ENCODE peak calls at places on chromosomes 7 and 10, in eight cellular contexts. H is GM10248; W is HepG2; P is hippocampal formation; V is central memory CD4-positive, alpha-beta T cell; S is NCI-H1092 treated with DMSO at 0.1 percent for 48 hours; E is GM12865; T is HEK293T. Y is an unnamed sample.

GRCh38 chr10:98357208-98357836 is 57.7 kb downstream of the PYROXD2 start:
- DNase-seq in P (no peak), S (peak), W (no peak), V (no peak), T (no peak), E (no peak), H (no peak), Y (no peak)

GRCh38 chr10:102381983-102382382 is 13.5 kb upstream of the NFKB2 start:
- DNase-seq in E (no peak), V (no peak), S (no peak), T (no peak), P (no peak), W (no peak), H (no peak), Y (no peak)

GRCh38 chr10:110530131-110530831 is 32.6 kb downstream of the DUSP5 start:
- DNase-seq in E (no peak), W (peak), S (no peak), H (no peak), P (no peak), V (no peak), T (peak), Y (peak)

GRCh38 chr7:7496326-7496725 is 39.3 kb downstream of the COL28A1 start:
- DNase-seq in V (no peak), P (no peak), E (no peak), T (no peak), S (no peak), H (no peak), W (no peak), Y (no peak)

GRCh38 chr10:37712489-37713131 is 144.8 kb downstream of the ZNF248 start:
- DNase-seq in E (no peak), V (no peak), T (no peak), W (no peak), P (no peak), S (no peak), H (no peak), Y (no peak)

GRCh38 chr7:127287133-127287532 is 34.4 kb upstream of the GRM8 start:
- DNase-seq in W (no peak), H (no peak), S (no peak), T (no peak), P (no peak), V (no peak), E (no peak), Y (no peak)

GRCh38 chr10:84659027-84659426 is 330.6 kb downstream of the CCSER2 start:
- DNase-seq in T (no peak), S (no peak), V (no peak), W (no peak), E (no peak), P (no peak), H (no peak), Y (no peak)

GRCh38 chr7:81484266-81484665 is 285.6 kb downstream of the HGF start:
- DNase-seq in V (no peak), P (peak), E (peak), H (no peak), W (peak), T (peak), S (peak), Y (peak)